ENCODE peak calls at places on chromosome 22, in six cellular contexts. W is mesothelial cell of epicardium, U is upper lobe of right lung, P is fibroblast of mammary gland, H is GM12865, D is HCT116. Q is an unnamed sample.

GRCh38 chr22:30421695-30422480 is 3.7 kb upstream of the MTFP1 start:
- DNase-seq in W (no peak), P (no peak), H (no peak), U (no peak), D (no peak), Q (no peak)

GRCh38 chr22:17266261-17266971 is 47.2 kb upstream of the ADA2 start:
- DNase-seq in H (no peak), P (no peak), U (no peak), D (no peak), W (no peak), Q (no peak)

GRCh38 chr22:48621085-48621484 is 1206.6 kb downstream of the BRD1 start:
- DNase-seq in H (no peak), D (no peak), W (no peak), P (no peak), U (no peak), Q (no peak)

GRCh38 chr22:36308880-36309279 is 55.9 kb downstream of the APOL1 start:
- DNase-seq in H (no peak), W (no peak), P (no peak), D (no peak), U (no peak), Q (no peak)

GRCh38 chr22:44132724-44133123 is 48.0 kb upstream of the PARVG start:
- DNase-seq in D (no peak), P (no peak), H (no peak), W (no peak), U (peak; percentile 40), Q (no peak)

GRCh38 chr22:45671051-45671782 is 417 bp upstream of the ATXN10 start:
- DNase-seq in D (no peak), H (no peak), W (peak; percentile 53), U (no peak), P (no peak), Q (peak; percentile 12)

GRCh38 chr22:45880091-45880651 is 96.8 kb downstream of the WNT7B start:
- DNase-seq in P (no peak), W (no peak), D (no peak), U (peak; percentile 62), H (no peak), Q (no peak)

GRCh38 chr22:41619979-41620645 is 731 bp downstream of the DESI1 start:
- DNase-seq in D (no peak), H (peak; percentile 53), P (no peak), W (peak; percentile 58), U (peak; percentile 75), Q (peak; percentile 32)

GRCh38 chr22:27207907-27208306 is 550.5 kb downstream of the MIAT start:
- DNase-seq in W (no peak), U (no peak), P (peak; percentile 44), H (no peak), D (no peak), Q (no peak)

DNA sequence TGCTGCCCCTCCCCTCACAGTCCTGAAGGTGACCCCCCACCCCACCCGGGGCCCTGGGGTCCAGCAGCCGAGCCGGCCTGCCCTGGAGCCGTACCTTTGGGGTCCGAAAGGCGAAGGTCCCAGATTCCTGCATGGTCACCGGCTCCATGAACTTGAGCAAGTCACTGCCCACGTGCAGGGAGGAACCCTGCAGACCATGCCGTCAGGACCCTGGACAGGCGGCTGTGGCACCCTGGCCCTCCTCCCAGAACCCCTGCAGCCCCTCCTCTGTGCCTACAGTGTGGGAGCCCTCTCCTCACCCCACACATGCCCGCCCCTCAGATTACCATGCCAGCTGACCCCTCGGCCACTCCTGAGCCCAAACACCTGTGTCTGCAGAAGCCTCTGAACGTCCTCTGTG is 14.3 kb upstream of the MAPK11 start:
- DNase-seq in W (no peak), H (no peak), P (no peak), D (no peak), U (no peak), Q (no peak)
- TF ChIP-seq CTCF in W (no peak), H (no peak), P (no peak), D (no peak), U (no peak), Q (no peak)

DNA sequence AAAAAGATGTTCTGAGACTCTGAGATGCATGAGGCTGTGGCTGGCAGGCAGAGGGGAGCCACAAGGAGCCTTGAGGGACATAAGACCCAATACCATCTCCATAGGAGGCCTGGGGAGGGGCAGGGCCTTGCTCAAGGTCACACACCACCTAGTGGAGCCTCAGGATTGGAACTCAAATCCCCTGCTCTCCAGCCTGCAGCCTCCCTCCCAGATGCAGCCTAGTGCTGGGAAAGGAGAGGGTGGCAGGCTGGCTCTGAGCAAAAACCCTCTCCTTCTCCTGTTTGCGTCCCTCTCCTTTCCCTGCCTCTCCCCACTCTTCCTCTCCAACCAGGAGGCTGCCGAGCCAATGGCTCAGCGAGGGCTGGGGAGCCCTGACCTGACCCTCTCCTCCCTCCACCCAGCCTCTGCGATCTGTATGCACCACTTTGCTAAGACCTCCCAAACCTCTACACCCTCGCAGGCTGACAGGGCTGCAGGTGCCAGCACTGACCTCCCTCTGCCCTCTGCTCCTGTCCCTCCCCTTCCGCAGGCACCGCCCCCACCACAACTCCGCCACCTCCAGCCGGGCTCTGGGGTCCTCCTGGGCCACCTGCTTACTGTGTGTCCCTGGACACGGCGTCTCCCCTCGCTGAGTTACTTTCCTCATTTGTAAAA is 14.7 kb downstream of the IGLL1 start:
- DNase-seq in U (no peak), D (peak; percentile 4), H (peak; percentile 19), W (no peak), P (peak; percentile 5), Q (peak; percentile 53)
- TF ChIP-seq CTCF in U (no peak), D (peak; percentile 22), H (no peak), W (no peak), P (no peak), Q (peak; percentile 19)

DNA sequence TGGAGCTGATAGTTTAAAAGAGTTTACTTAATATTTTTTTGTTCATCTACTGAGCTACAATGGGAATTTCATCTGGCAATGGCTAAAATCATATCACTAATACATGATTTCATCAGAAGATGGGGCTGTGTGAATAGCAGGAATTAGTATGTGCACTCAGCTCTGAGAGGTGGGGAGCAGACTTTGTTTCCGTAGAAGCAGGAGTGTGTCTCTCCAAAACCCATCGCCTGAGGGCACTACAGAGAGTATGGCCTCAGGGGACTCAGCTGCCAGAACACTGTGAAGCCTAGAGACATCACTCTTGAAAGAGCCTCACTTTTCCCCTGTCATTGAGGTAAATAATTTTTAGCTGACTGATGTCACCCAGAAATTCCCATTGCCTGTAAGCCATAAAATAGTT is 261.4 kb upstream of the ISX start:
- DNase-seq in D (no peak), P (no peak), W (no peak), U (no peak), H (peak; percentile 36), Q (no peak)
- TF ChIP-seq CTCF in D (no peak), P (no peak), W (no peak), U (no peak), H (peak; percentile 17), Q (peak; percentile 26)

GRCh38 chr22:37633693-37634504 is 5.6 kb upstream of the SH3BP1 start:
- DNase-seq in P (peak; percentile 80), U (peak; percentile 90), H (peak; percentile 90), W (peak; percentile 79), D (no peak), Q (peak; percentile 41)
- TF ChIP-seq CTCF in P (peak; percentile 3), U (peak; percentile 36), H (peak; percentile 13), W (peak; percentile 7), D (no peak), Q (peak; percentile 32)

GRCh38 chr22:24948356-24949202 is 2.1 kb upstream of the LHFPL7 start:
- DNase-seq in W (no peak), P (no peak), H (no peak), U (no peak), D (no peak), Q (no peak)
- TF ChIP-seq CTCF in W (no peak), P (no peak), H (no peak), U (no peak), D (no peak), Q (no peak)

GRCh38 chr22:19751497-19752245 is 8.9 kb upstream of the TBX1 start:
- DNase-seq in H (no peak), P (no peak), D (no peak), W (no peak), U (no peak), Q (no peak)

GRCh38 chr22:19755145-19755710 is 5.3 kb upstream of the TBX1 start:
- DNase-seq in P (no peak), W (no peak), D (no peak), U (no peak), H (no peak), Q (no peak)

GRCh38 chr22:19754701-19755144 is 5.9 kb upstream of the TBX1 start:
- DNase-seq in H (no peak), P (no peak), W (no peak), U (no peak), D (no peak), Q (no peak)

GRCh38 chr22:19753996-19754700 is 6.4 kb upstream of the TBX1 start:
- DNase-seq in P (no peak), W (no peak), D (no peak), U (no peak), H (no peak), Q (no peak)

DNA sequence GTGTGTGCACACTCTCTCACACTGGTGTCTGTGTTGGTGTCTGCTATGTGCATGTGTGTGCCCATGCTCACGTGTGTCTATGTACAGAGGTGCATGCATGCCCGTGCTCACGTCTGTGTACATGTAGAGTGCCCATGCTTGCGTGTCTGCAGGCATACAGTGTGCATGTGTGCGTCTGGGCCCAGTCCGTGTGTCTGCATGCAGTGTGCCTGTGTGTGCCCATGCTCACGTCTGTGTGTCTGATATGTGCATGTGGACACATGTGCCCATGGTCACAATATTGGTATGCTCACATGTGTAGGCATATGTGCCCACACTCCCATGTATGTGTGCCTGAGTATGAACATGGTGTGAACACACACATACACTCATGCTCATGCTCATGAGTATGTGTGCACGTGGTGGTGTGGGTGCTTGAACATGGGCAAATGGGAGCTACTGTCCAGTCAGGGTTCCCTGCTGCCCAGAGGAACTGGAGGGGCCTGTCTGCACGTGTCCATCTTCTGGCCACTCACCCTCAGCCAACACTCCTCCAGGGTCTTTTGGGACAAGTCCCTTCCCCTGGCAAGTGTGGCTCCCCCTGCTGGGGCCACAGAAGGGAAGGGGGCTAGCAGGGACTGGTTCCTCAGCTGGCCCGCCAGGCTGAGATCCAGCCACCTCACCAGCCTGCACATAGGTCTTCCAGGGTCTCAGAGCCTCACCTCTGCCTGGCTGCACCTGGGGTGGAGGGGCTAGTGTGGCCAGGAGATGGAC is 7.3 kb upstream of the TBX1 start:
- DNase-seq in H (no peak), W (no peak), P (no peak), D (no peak), U (no peak), Q (no peak)
- TF ChIP-seq CTCF in H (no peak), W (no peak), P (no peak), D (peak; percentile 31), U (no peak), Q (peak; percentile 17)

GRCh38 chr22:38202437-38203089 is 769 bp downstream of the MAFF start:
- DNase-seq in P (peak; percentile 92), H (peak; percentile 69), W (peak; percentile 79), U (peak; percentile 93), D (no peak), Q (peak; percentile 50)
- TF ChIP-seq CTCF in P (no peak), H (peak; percentile 9), W (no peak), U (no peak), D (no peak), Q (peak; percentile 23)

Q was measured in progenitor cell of endocrine pancreas.